ENCODE peak calls at places on chromosomes 7 and 10, in five cellular contexts. R is hepatocyte, F is Panc1, J is IMR-90, W is ovary. Q is an unnamed sample.

GRCh38 chr7:84948632-84949031 is 238.2 kb downstream of the SEMA3D start:
- DNase-seq in F (no peak), W (no peak), J (no peak), R (no peak), Q (no peak)

GRCh38 chr7:2309889-2310331 is 4.3 kb downstream of the SNX8 start:
- DNase-seq in R (peak; percentile 74), W (no peak), F (no peak), J (peak; percentile 89), Q (no peak)

GRCh38 chr10:38094923-38095574 is 912 bp downstream of the ZNF37A start:
- DNase-seq in R (no peak), W (no peak), J (no peak), F (no peak), Q (no peak)

GRCh38 chr10:67284589-67284988 is 358.8 kb downstream of the LRRTM3 start:
- DNase-seq in W (no peak), F (no peak), J (no peak), R (no peak), Q (no peak)

GRCh38 chr7:152761116-152761748 is 1.7 kb downstream of the ACTR3B start:
- DNase-seq in R (no peak), F (no peak), W (no peak), J (peak; percentile 73), Q (no peak)

GRCh38 chr10:71010730-71011129 is 122.4 kb upstream of the PCBD1 start:
- DNase-seq in R (no peak), W (no peak), J (no peak), F (no peak), Q (no peak)

GRCh38 chr7:139394553-139394952 is 34.9 kb downstream of the LUC7L2 start:
- DNase-seq in J (no peak), R (no peak), W (no peak), F (no peak), Q (no peak)

GRCh38 chr7:50953820-50954219 is 171.1 kb upstream of the GRB10 start:
- DNase-seq in J (peak; percentile 15), F (peak; percentile 17), W (no peak), R (no peak), Q (no peak)

GRCh38 chr7:99733448-99733847 is 1.5 kb downstream of the CYP3A7 start:
- DNase-seq in F (no peak), W (no peak), R (no peak), J (no peak), Q (no peak)

GRCh38 chr10:44696496-44696895 is 214.6 kb upstream of the TMEM72 start:
- DNase-seq in W (no peak), R (peak; percentile 39), J (peak; percentile 36), F (no peak), Q (no peak)

GRCh38 chr10:73253226-73253557 is 748 bp upstream of the MRPS16 start:
- DNase-seq in R (peak; percentile 19), F (no peak), W (no peak), J (no peak), Q (no peak)

GRCh38 chr7:45007106-45007505 is 7.1 kb downstream of the CCM2 start:
- DNase-seq in R (no peak), J (no peak), W (no peak), F (no peak), Q (no peak)

GRCh38 chr7:109094-109493 is 83.3 kb upstream of the FAM20C start:
- DNase-seq in F (no peak), J (no peak), R (no peak), W (no peak), Q (no peak)

GRCh38 chr7:25861704-25862253 is 290.2 kb upstream of the NFE2L3 start:
- DNase-seq in J (no peak), W (no peak), F (no peak), R (no peak), Q (no peak)

GRCh38 chr7:150570712-150571465 is 3.7 kb downstream of the GIMAP4 start:
- DNase-seq in R (no peak), W (no peak), J (no peak), F (no peak), Q (no peak)

GRCh38 chr10:17200035-17200884 is 1.2 kb downstream of the TRDMT1 start:
- DNase-seq in F (no peak), W (no peak), J (no peak), R (no peak), Q (no peak)

GRCh38 chr10:119353438-119353837 is 146.1 kb downstream of the GRK5 start:
- DNase-seq in F (no peak), J (no peak), W (no peak), R (no peak), Q (no peak)

GRCh38 chr10:119349341-119349740 is 142.0 kb downstream of the GRK5 start:
- DNase-seq in W (no peak), F (no peak), R (no peak), J (no peak), Q (no peak)

GRCh38 chr10:119350529-119351001 is 143.2 kb downstream of the GRK5 start:
- DNase-seq in F (no peak), R (no peak), W (no peak), J (peak; percentile 49), Q (no peak)

GRCh38 chr10:119349937-119350513 is 142.7 kb downstream of the GRK5 start:
- DNase-seq in F (no peak), R (no peak), W (no peak), J (no peak), Q (no peak)

GRCh38 chr10:119352042-119352441 is 144.7 kb downstream of the GRK5 start:
- DNase-seq in F (no peak), J (no peak), W (no peak), R (no peak), Q (no peak)
- TF ChIP-seq CTCF in F (no peak), J (no peak), W (no peak), R (no peak), Q (no peak)

DNA sequence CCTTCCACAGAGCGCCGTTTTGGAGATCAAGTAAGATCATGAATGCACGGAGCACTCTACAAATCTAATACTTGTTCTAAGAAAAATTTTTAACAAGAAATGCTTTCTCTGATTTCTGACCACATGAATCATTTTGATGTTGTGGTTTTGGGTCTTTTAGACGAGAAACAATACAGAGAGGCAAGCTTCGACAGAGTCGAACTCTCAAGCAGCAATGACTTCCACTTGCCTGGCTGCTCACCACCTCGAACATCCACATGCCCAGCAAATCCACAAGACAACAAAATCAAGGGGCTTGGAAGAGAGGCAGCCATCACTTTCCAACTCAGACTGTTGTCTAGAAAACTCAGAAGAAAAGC is 69.4 kb upstream of the GSDME start:
- DNase-seq in R (no peak), J (no peak), F (no peak), W (no peak), Q (no peak)
- H3K4me3 ChIP-seq in R (no peak overlapping the region), J (no peak overlapping the region), F (no peak overlapping the region), W (no peak overlapping the region), Q (no peak overlapping the region)

DNA sequence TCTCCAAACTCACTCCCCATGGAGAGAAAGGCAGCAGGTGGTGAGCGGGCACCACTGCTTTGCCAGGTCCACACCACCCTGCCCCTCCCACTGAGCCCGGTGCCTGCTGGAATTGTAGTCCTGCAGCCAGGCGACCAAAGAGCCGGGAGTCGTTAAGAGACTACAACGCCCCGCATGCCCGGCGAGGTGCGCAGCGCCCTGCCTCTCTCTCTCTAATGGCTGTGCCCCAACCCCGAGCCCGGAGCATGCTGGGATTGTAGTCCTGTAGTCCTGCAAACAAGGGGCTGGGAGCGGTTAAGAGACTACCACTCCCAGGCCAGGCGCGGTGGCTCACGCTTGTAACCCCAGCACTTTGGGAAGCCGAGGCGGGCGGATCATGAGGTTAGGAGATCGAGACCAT is 8.1 kb upstream of the ZNF727 start:
- DNase-seq in R (no peak), W (no peak), J (no peak), F (no peak), Q (no peak)
- H3K9me3 ChIP-seq in R (no peaks in the 10 kb centered on the region), W (peaks cover 13% of the 10 kb centered on the region), J (peaks cover 21% of the 10 kb centered on the region), F (peaks cover 13% of the 10 kb centered on the region), Q (peaks cover 10% of the 10 kb centered on the region)

DNA sequence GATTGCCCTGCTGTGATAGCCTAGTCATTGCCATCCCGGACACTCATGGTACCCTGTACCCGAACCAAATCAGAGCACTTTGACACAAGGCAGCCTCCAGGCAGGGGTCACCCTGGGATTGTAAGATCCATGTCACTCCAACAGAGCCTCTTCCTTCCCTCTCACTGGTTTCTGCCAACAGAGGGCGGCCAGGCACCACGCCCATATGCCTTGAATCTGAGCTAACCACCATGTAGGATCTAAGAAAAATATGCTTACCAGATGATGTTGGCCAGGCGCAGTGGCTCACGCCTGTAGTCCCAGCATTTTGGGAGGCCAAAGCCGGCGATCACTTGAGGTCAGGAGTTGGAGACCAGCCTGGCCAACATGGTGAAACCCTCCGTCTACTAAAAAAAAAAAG is 389.2 kb upstream of the KLF6 start:
- DNase-seq in R (no peak), J (no peak), W (no peak), F (no peak), Q (no peak)
- TF ChIP-seq CTCF in R (no peak), J (no peak), W (no peak), F (peak; percentile 18), Q (no peak)

GRCh38 chr7:5420108-5420840 is 3.4 kb downstream of the TNRC18 start:
- DNase-seq in F (no peak), W (no peak), J (no peak), R (no peak), Q (peak; percentile 63)
- H3K4me3 ChIP-seq in F (peak overlapping the region; percentile 91), W (peak overlapping the region; percentile 89), J (peak overlapping the region; percentile 86), R (peak overlapping the region; percentile 65), Q (peak overlapping the region; percentile 99)

GRCh38 chr10:10914129-10914528 is 103.5 kb upstream of the CELF2 start:
- DNase-seq in W (no peak), J (no peak), F (no peak), R (no peak), Q (no peak)
- H3K9me3 ChIP-seq in W (no peaks in the 10 kb centered on the region), J (no peaks in the 10 kb centered on the region), F (no peaks in the 10 kb centered on the region), R (no peaks in the 10 kb centered on the region), Q (no peaks in the 10 kb centered on the region)

DNA sequence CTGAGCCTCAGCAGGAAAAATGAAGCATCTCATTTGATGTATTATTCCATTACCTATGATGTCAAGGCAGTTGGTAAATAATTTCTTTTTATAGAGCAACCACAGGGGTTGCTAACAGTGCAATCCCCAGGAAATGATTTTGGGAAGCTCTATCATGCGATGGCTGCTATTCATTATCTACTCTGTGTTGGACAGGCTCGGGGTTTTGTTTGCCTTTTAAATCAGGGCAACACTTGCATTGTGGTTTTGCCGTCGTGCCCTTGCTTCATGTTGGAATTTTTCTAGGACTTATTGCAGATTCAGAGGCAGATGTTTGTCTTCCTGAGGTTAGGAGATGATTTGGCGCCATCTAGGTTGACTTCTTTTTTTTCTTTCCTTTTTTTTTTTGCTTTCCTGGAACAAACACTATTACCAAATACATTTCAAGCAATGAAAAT is 128.4 kb downstream of the BICC1 start:
- DNase-seq in J (peak; percentile 92), R (peak; percentile 60), F (no peak), W (peak; percentile 23), Q (no peak)
- TF ChIP-seq CTCF in J (peak; percentile 46), R (peak; percentile 58), F (peak; percentile 47), W (no peak), Q (no peak)

DNA sequence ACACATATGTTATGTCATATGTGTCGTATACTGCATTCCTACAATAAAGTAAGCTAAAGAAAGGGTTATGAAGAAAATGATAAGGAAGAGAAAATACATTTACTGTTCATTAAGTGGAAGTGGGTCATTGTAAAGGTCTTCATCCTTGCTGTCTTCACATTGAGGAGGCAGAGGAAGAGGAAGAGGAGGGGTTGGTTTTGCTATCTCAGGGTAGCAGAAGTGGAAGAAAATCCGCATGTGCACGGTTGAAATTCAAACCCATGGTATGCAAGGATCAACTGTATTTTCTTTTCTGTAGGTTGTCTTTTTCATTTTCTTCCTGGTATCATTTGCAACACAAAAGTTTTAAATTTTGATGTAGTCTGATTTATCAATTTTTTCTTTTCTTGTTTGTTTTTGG is 6.3 kb downstream of the PLEKHA8 start:
- DNase-seq in J (no peak), W (no peak), F (no peak), R (no peak), Q (no peak)
- H3K4me3 ChIP-seq in J (no peak overlapping the region), W (no peak overlapping the region), F (no peak overlapping the region), R (no peak overlapping the region), Q (no peak overlapping the region)

Q was measured in psoas muscle.